ENCODE peak calls at places on chromosomes 2 and 18, in four cellular contexts. I is stomach; A is CD8-positive, alpha-beta memory T cell; V is HL-60. J is an unnamed sample. For H3K27me3, the result is how much of the 10 kb centered on the place peaks cover.

GRCh38 chr18:22915337-22915736 is 17.8 kb upstream of the RBBP8 start:
- DNase-seq in A (no peak), I (no peak), V (no peak), J (no peak)

GRCh38 chr2:176491172-176491904 is 222.1 kb downstream of the MTX2 start:
- DNase-seq in I (peak), A (peak), V (no peak), J (peak)

GRCh38 chr2:132668189-132668833 is 1.7 kb downstream of the LYPD1 start:
- DNase-seq in I (no peak), V (no peak), A (no peak), J (peak)

GRCh38 chr2:221104391-221104811 is 467.7 kb downstream of the EPHA4 start:
- DNase-seq in V (no peak), A (no peak), I (peak), J (peak)

GRCh38 chr2:28951910-28952805 is 28.9 kb upstream of the TOGARAM2 start:
- DNase-seq in A (no peak), V (peak), I (no peak), J (peak)

GRCh38 chr2:63050186-63050915 is at the start of gene OTX1:
- DNase-seq in I (peak), V (peak), A (no peak), J (no peak)

GRCh38 chr2:23568257-23569190 is 183.5 kb downstream of the KLHL29 start:
- DNase-seq in I (no peak), V (no peak), A (no peak), J (no peak)

GRCh38 chr2:31138037-31138962 is at the start of gene GALNT14:
- DNase-seq in I (peak), V (peak), A (peak), J (peak)

GRCh38 chr18:6943143-6943542 is 174.5 kb downstream of the LAMA1 start:
- DNase-seq in V (no peak), A (no peak), I (peak), J (no peak)

GRCh38 chr2:148812306-148812705 is 62.7 kb upstream of the KIF5C start:
- DNase-seq in V (no peak), I (no peak), A (no peak), J (peak)

GRCh38 chr2:106085441-106085911 is 108.6 kb downstream of the UXS1 start:
- DNase-seq in V (no peak), I (peak), A (peak), J (peak)

GRCh38 chr2:43634604-43635306 is 2.3 kb upstream of the PLEKHH2 start:
- DNase-seq in A (no peak), V (no peak), I (no peak), J (peak)

GRCh38 chr2:175126661-175127060 is 41.3 kb downstream of the ATF2 start:
- DNase-seq in V (no peak), I (no peak), A (no peak), J (no peak)

GRCh38 chr2:151973901-151974199 is 125.0 kb downstream of the CACNB4 start:
- DNase-seq in A (no peak), V (no peak), I (no peak), J (peak)

GRCh38 chr18:53745986-53746385 is 478.5 kb downstream of the MBD2 start:
- DNase-seq in V (no peak), A (no peak), I (no peak), J (no peak)

GRCh38 chr2:13109516-13109915 is 392.8 kb downstream of the TRIB2 start:
- DNase-seq in A (no peak), I (no peak), V (no peak), J (no peak)

GRCh38 chr2:202317080-202317859 is 51.7 kb downstream of the NOP58 start:
- DNase-seq in I (peak), A (no peak), V (no peak), J (peak)

GRCh38 chr2:207528980-207529329 is 807 bp upstream of the CREB1 start:
- DNase-seq in A (peak), I (peak), V (no peak), J (no peak)

GRCh38 chr2:236001166-236001828 is 166.9 kb downstream of the GBX2 start:
- DNase-seq in V (no peak), I (no peak), A (no peak), J (no peak)

GRCh38 chr18:64806232-64806631 is 657.3 kb upstream of the LINC00305 start:
- DNase-seq in A (no peak), V (no peak), I (no peak), J (no peak)

GRCh38 chr2:28389399-28390240 is 3.0 kb upstream of the FOSL2 start:
- DNase-seq in I (no peak), A (no peak), V (no peak), J (no peak)

GRCh38 chr2:88517759-88518201 is 65.3 kb upstream of the FOXI3 start:
- DNase-seq in A (no peak), I (no peak), V (no peak), J (no peak)

GRCh38 chr18:79628416-79629248 is 51.0 kb upstream of the CTDP1 start:
- DNase-seq in I (no peak), V (no peak), A (no peak), J (no peak)

GRCh38 chr18:36808681-36809080 is 20.1 kb downstream of the TPGS2 start:
- DNase-seq in A (no peak), V (no peak), I (no peak), J (peak)

GRCh38 chr2:65545818-65546217 is 113.4 kb upstream of the SPRED2 start:
- DNase-seq in I (no peak), V (no peak), A (no peak), J (no peak)

DNA sequence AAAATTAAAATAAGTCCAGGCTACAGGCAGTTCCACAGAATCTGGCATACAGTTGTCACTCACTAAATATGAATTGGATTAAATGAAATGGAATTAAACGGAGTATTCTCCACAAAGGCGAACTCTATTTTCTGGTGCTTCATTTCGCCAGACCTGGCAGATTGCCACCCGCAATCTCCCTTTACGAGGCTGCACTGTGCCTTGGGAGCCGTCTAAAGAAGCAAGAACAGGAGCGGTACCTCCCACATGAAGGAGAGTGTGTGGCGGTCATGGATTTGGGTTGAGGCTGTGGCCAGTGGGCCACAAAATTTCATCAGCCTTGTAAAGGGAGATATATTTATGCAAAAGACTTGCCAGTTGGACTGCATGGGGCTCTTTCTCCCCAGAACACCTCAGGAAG is 151.0 kb downstream of the OSR1 start:
- DNase-seq in V (no peak), I (no peak), A (no peak), J (no peak)
- H3K27me3 ChIP-seq in V (under half), I (under half), A (under half), J (under half)

GRCh38 chr2:237209046-237209375 is 123.3 kb downstream of the COPS8 start:
- DNase-seq in I (no peak), A (no peak), V (no peak), J (no peak)

GRCh38 chr2:237209885-237210284 is 124.2 kb downstream of the COPS8 start:
- DNase-seq in A (no peak), I (no peak), V (no peak), J (no peak)

GRCh38 chr2:237208373-237209045 is 122.8 kb downstream of the COPS8 start:
- DNase-seq in I (no peak), V (no peak), A (no peak), J (peak)

GRCh38 chr2:237205551-237205950 is 119.9 kb downstream of the COPS8 start:
- DNase-seq in A (no peak), I (no peak), V (no peak), J (no peak)

GRCh38 chr2:237207641-237208040 is 122.0 kb downstream of the COPS8 start:
- DNase-seq in A (no peak), V (no peak), I (peak), J (peak)
- H3K4me3 ChIP-seq in A (no peak), V (no peak), I (no peak), J (no peak)

GRCh38 chr2:122183890-122184289 is 428.4 kb downstream of the TSN start:
- DNase-seq in I (no peak), V (no peak), A (no peak), J (no peak)
- H3K27me3 ChIP-seq in I (under half), V (under half), A (under half), J (under half)

GRCh38 chr2:129877289-129877741 is 102.2 kb upstream of the RAB6C start:
- DNase-seq in A (peak), V (peak), I (peak), J (peak)
- H3K4me3 ChIP-seq in A (peak), V (peak), I (peak), J (peak)

DNA sequence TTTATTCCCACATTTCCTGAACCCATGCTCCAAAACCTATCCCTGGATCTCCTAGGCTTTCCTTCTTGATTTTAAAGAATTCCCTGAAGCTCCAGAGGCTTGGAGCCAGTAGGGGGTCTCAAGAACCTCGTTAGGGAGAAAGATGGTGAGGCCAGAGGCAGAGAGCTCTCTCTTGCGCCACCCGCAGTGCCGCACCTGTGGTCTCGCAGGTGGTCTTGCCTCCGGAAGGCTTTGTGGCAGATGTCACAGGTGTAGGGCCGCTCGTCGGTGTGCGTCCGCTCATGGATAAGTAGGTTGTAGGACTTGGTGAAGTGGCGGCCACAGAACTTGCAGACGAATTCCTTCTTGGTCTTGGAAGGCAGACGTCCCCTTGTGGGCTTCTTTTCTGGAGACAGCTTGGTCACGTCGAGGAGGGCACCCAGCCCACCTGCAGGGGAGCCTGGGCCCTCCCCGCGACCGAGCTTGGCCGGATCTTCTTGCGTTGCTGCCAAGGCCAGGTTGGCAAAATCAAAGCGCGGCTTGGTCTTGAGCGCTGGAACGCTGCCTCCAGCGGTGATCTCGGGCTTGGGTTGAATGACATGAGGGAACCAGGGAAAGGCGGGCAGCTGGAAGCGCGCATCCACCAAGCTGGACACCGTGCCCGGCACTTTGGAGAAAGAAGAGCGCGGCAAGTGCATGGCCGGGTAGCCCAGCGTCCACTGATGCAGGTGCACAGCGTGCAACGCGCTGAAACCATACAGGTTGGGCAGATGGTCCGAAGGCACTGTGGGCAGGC is 5.3 kb downstream of the OSR1 start:
- DNase-seq in I (no peak), A (no peak), V (no peak), J (no peak)
- H3K27me3 ChIP-seq in I (half or more), A (half or more), V (half or more), J (under half)

DNA sequence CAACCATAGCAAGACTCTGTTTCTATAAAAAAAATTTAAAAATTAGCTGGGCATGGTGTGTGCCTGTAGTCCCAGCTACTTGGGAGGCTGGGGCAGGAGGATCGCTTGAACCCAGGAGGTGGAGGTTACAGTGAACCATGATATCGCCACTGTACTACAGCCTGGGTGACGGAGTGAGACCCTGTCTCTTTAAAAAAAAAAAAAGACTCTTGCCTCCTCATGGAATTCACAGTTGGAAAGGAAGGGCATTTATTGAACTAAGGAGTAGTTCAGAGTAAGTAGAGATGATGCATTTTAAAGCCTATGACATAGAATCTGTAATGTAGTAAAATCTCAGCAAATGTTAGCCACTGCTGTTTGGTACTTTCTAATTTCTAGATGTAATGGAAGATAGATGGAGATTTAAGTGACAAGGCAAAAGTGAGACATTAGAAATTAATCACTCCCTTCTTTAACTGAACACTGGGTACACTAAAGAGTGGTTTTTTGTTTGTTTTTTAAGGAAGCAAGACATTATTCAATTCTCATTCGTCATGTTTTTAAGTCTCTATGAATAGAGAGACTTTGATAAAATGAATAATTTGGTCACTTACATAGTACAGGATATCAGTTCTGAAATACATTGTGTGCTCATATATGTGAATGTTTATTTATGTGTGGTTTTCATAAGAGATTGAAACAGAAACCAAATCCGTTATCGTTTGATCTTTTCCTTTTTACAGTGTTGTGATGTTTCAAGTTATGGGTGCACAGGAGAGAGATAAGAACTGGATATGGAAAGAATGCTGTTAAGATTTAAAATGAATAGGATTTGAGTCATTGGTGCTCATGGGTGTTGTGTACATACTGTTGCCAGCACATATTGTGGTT is 186.1 kb upstream of the STON1 start:
- DNase-seq in I (no peak), A (peak), V (no peak), J (peak)
- H3K4me3 ChIP-seq in I (peak), A (peak), V (no peak), J (peak)

GRCh38 chr2:72859831-72860262 is 27.4 kb upstream of the SPR start:
- DNase-seq in A (peak), V (no peak), I (peak), J (peak)
- H3K27me3 ChIP-seq in A (under half), V (under half), I (under half), J (under half)

DNA sequence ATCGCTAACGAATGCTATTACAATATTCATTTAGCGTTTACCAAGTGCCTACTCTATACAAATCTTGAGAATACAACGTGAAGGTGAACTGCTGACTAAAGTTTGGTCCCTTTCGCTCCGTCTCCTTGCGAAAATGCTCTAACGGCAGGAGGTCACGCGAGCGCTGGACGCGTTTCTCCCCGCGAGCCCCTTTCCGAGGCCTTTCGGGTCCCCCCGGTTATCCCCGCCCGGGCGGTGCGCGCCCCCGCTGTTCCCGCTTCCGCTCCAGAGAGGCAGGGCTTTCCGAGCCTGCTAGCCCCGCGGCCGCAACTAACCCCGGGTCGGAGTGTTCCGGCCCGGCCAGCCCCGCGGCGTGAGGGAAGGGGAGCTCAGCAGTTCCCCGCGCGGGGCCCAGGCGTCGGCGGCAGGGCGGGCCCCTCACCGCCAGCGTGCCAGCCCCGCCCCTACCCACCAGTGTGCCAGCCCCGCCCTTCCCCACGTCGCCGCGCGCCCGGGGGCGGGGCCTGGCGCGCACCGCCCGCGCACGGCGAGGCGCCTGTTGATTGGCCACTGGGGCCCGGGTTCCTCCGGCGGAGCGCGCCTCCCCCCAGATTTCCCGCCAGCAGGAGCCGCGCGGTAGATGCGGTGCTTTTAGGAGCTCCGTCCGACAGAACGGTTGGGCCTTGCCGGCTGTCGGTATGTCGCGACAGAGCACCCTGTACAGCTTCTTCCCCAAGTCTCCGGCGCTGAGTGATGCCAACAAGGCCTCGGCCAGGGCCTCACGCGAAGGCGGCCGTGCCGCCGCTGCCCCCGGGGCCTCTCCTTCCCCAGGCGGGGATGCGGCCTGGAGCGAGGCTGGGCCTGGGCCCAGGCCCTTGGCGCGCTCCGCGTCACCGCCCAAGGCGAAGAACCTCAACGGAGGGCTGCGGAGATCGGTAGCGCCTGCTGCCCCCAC is at the start of gene MSH6:
- DNase-seq in V (peak), I (peak), A (peak), J (peak)
- H3K4me3 ChIP-seq in V (peak), I (peak), A (peak), J (peak)